ENCODE peak calls at places on chromosome 10, in nine cellular contexts. Q is upper lobe of right lung, B is left lung, Y is esophagus squamous epithelium, X is psoas muscle, D is HCT116, I is adrenal gland, H is uterus, P is ovary. E is an unnamed sample.

GRCh38 chr10:30782543-30783461 is 153.2 kb upstream of the LYZL2 start:
- DNase-seq in X (peak; percentile 72), P (no peak), I (no peak), Q (no peak), H (no peak), Y (no peak), B (no peak), D (no peak), E (peak; percentile 52)

GRCh38 chr10:132574783-132575319 is 37.3 kb downstream of the INPP5A start:
- DNase-seq in Q (no peak), B (peak; percentile 32), X (no peak), P (no peak), D (no peak), Y (no peak), H (no peak), I (no peak), E (peak; percentile 94)

GRCh38 chr10:122515022-122515424 is 45.5 kb upstream of the DMBT1 start:
- DNase-seq in I (no peak), H (no peak), Y (no peak), X (peak; percentile 65), D (no peak), Q (no peak), B (no peak), P (no peak), E (peak; percentile 66)

GRCh38 chr10:30973737-30974136 is 57.9 kb downstream of the ZNF438 start:
- DNase-seq in Y (no peak), P (no peak), H (no peak), Q (no peak), X (peak; percentile 75), D (no peak), B (no peak), I (no peak), E (no peak)

GRCh38 chr10:116444527-116445142 is 17.0 kb downstream of the PNLIPRP3 start:
- DNase-seq in Q (no peak), Y (no peak), D (peak; percentile 52), H (no peak), X (no peak), I (peak; percentile 23), B (no peak), P (no peak), E (peak; percentile 53)

GRCh38 chr10:59831658-59832503 is 74.5 kb downstream of the CCDC6 start:
- DNase-seq in D (no peak), P (no peak), I (no peak), H (no peak), B (no peak), Y (no peak), X (no peak), Q (no peak), E (no peak)

GRCh38 chr10:59222788-59223187 is 46.3 kb downstream of the PHYHIPL start:
- DNase-seq in Y (no peak), P (no peak), X (no peak), H (no peak), Q (no peak), B (no peak), I (no peak), D (no peak), E (no peak)

GRCh38 chr10:75508239-75508813 is 76.9 kb downstream of the LRMDA start:
- DNase-seq in I (no peak), H (peak; percentile 63), Q (no peak), X (no peak), P (no peak), B (no peak), Y (no peak), D (no peak), E (no peak)

GRCh38 chr10:74150151-74151056 is at the start of gene AP3M1:
- DNase-seq in D (no peak), I (peak; percentile 87), B (peak; percentile 89), Q (peak; percentile 90), Y (peak; percentile 65), X (peak; percentile 93), H (peak; percentile 87), P (peak; percentile 86), E (no peak)

GRCh38 chr10:94490789-94491039 is 54.9 kb upstream of the HELLS start:
- DNase-seq in H (no peak), Y (no peak), D (no peak), B (no peak), I (no peak), P (no peak), X (no peak), Q (no peak), E (no peak)

GRCh38 chr10:101354584-101355070 is 662 bp downstream of the BTRC start:
- DNase-seq in I (no peak), Y (no peak), X (no peak), B (no peak), Q (no peak), D (no peak), P (no peak), H (no peak), E (no peak)

GRCh38 chr10:58757352-58758071 is 244.8 kb downstream of the BICC1 start:
- DNase-seq in Q (no peak), P (no peak), H (no peak), I (peak; percentile 16), Y (no peak), D (no peak), X (no peak), B (no peak), E (no peak)

GRCh38 chr10:14594878-14595525 is 179.7 kb downstream of the FAM107B start:
- DNase-seq in B (no peak), P (no peak), Y (no peak), I (no peak), H (no peak), D (no peak), Q (no peak), X (no peak), E (no peak)

GRCh38 chr10:132630156-132630555 is 92.6 kb downstream of the INPP5A start:
- DNase-seq in I (peak; percentile 5), X (peak; percentile 36), D (no peak), Y (no peak), B (no peak), P (peak; percentile 20), Q (no peak), H (no peak), E (no peak)

GRCh38 chr10:70284542-70285150 is 842 bp upstream of the NPFFR1 start:
- DNase-seq in Q (no peak), P (no peak), H (no peak), X (no peak), B (no peak), Y (no peak), D (no peak), I (no peak), E (no peak)

GRCh38 chr10:70283071-70283444 is 746 bp downstream of the NPFFR1 start:
- DNase-seq in P (no peak), B (no peak), H (no peak), X (no peak), I (no peak), D (no peak), Y (no peak), Q (no peak), E (no peak)

GRCh38 chr10:70285432-70285831 is 1.6 kb upstream of the NPFFR1 start:
- DNase-seq in Q (no peak), H (no peak), X (no peak), I (no peak), Y (no peak), B (no peak), P (no peak), D (no peak), E (no peak)

GRCh38 chr10:70286616-70287015 is 2.8 kb upstream of the NPFFR1 start:
- DNase-seq in B (no peak), P (no peak), Y (no peak), D (no peak), H (no peak), Q (no peak), X (no peak), I (no peak), E (no peak)

DNA sequence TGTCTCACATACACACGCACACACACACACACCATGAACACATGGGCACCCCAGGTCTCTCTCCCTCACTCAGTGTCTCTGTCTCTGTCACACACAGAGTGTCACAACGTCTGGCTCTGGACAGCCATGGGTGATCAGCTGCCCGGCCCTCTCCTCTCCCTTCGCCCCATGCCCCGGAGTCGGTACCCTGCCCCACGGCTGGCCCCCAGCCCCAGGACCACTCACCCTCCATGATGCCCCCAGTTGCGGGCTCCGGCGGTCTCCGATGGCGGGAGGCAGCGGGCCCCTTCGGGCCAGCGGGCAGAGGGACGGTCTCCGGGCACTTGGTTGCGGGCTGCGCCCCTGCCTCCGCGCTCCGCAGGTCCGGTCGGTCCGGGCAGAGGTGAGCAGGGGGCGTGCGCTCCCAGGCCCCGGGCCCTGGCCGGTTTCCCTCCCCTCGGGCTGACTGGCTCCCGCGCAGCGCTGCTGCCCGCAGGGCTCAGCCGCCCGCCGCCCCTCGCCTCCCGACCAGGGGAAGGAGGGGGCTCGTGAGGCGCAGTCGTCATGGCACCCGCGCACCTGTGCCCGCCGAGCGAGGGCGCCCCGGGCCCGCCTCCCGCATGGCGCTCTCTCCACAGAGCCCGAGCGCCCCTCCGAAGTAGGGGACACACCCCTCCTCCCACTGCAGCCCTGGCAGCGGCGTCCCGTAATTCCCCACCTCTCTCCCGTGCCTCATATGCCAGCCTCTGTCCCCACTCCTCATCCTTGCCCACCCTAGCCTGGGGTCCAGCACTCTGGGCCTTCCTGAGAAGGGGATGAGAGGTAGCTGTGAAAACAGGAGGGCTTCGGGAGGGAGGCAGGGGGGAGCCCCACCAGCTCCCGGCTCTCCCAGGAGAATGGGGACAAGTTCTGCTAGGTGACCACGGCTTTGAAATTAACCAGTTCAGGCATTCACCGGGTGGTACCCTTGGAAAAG is at the start of gene NPFFR1:
- DNase-seq in Q (peak; percentile 69), I (no peak), P (no peak), H (no peak), Y (no peak), X (no peak), D (no peak), B (no peak), E (no peak)
- H3K4me3 ChIP-seq in Q (peak within 1 kb of the TSS; percentile 42), I (no peak within 1 kb of the TSS), P (no peak within 1 kb of the TSS), H (no peak within 1 kb of the TSS), Y (peak within 1 kb of the TSS; percentile 56), X (peak within 1 kb of the TSS; percentile 59), D (no peak within 1 kb of the TSS), B (peak within 1 kb of the TSS; percentile 9), E (no peak within 1 kb of the TSS)

GRCh38 chr10:61701055-61701705 is 38.5 kb downstream of the CABCOCO1 start:
- DNase-seq in D (no peak), H (no peak), I (no peak), X (no peak), P (no peak), Q (no peak), B (no peak), Y (no peak), E (no peak)
- TF ChIP-seq CTCF in D (no peak), H (no peak), I (no peak), X (no peak), P (no peak), Q (no peak), B (no peak), Y (no peak), E (no peak)

GRCh38 chr10:102648269-102648888 is 4.1 kb downstream of the TRIM8 start:
- DNase-seq in D (no peak), Y (no peak), P (no peak), B (no peak), X (peak; percentile 42), I (no peak), Q (no peak), H (no peak), E (no peak)
- H3K4me3 ChIP-seq in D (no peak overlapping the region), Y (peak overlapping the region; percentile 91), P (peak overlapping the region; percentile 16), B (peak overlapping the region; percentile 19), X (peak overlapping the region; percentile 94), I (no peak overlapping the region), Q (peak overlapping the region; percentile 85), H (peak overlapping the region; percentile 2), E (peak overlapping the region; percentile 14)

DNA sequence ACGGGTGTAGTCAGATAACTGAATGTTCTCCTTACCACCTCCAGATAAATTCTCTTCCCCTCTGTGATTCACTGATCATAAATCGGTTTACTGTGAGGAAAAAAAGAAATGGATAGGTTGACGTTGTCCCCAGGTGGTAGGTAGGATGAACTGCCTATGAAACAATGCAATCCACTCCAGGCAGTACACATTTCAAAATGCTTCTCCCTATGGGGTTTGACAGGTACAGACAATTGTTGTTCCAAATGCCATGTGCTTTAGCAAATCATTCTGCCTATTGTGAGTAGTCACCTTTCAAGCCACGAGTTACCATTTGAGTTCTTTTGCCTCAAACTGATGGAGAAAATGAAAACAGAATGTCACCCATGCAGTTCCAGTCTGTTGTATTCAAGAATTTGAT is 21.8 kb downstream of the VIM start:
- DNase-seq in Q (no peak), H (no peak), B (no peak), X (no peak), Y (no peak), P (no peak), I (no peak), D (peak; percentile 29), E (peak; percentile 27)
- TF ChIP-seq CTCF in Q (no peak), H (peak; percentile 11), B (peak; percentile 21), X (peak; percentile 10), Y (no peak), P (no peak), I (no peak), D (peak; percentile 67), E (peak; percentile 22)